ENCODE peak calls at places on chromosomes 12 and 14, in four cellular contexts. S is Panc1, B is K562, G is HepG2. I is an unnamed sample.

GRCh38 chr12:94792690-94793089 is 142.3 kb upstream of the TMCC3 start:
- DNase-seq in S (no peak), B (no peak), G (no peak), I (no peak)

GRCh38 chr14:99036594-99037293 is 235.3 kb downstream of the BCL11B start:
- DNase-seq in G (no peak), S (no peak), B (no peak), I (no peak)

GRCh38 chr14:53192023-53192422 is 38.9 kb upstream of the DDHD1 start:
- DNase-seq in G (no peak), S (no peak), B (no peak), I (no peak)

GRCh38 chr12:40058721-40059190 is 47.1 kb downstream of the SLC2A13 start:
- DNase-seq in G (no peak), S (no peak), B (no peak), I (no peak)

GRCh38 chr12:131309700-131310099 is 356.0 kb downstream of the ADGRD1 start:
- DNase-seq in B (no peak), S (no peak), G (no peak), I (no peak)

GRCh38 chr12:93441617-93442410 is at the start of gene UBE2N:
- DNase-seq in G (peak; percentile 91), S (peak; percentile 46), B (peak; percentile 97), I (peak; percentile 88)

GRCh38 chr14:90348270-90348669 is 16.5 kb upstream of the NRDE2 start:
- DNase-seq in B (no peak), S (no peak), G (no peak), I (no peak)

GRCh38 chr14:52179151-52179790 is 88.2 kb upstream of the PTGDR start:
- DNase-seq in S (no peak), B (no peak), G (no peak), I (no peak)

GRCh38 chr12:110039085-110039807 is 9.1 kb downstream of the C12orf76 start:
- DNase-seq in B (peak; percentile 28), G (peak; percentile 99), S (peak; percentile 93), I (no peak)

GRCh38 chr12:51865757-51866270 is 17.3 kb upstream of the FIGNL2 start:
- DNase-seq in B (no peak), S (no peak), G (no peak), I (no peak)

GRCh38 chr12:109796057-109796456 is 37.1 kb downstream of the TRPV4 start:
- DNase-seq in B (no peak), S (no peak), G (no peak), I (no peak)

GRCh38 chr12:3520711-3521110 is 29.7 kb downstream of the PRMT8 start:
- DNase-seq in B (no peak), S (no peak), G (no peak), I (no peak)

GRCh38 chr12:48023386-48023785 is 19.1 kb upstream of the COL2A1 start:
- DNase-seq in S (no peak), G (no peak), B (no peak), I (no peak)

GRCh38 chr14:89640141-89640540 is 223.1 kb upstream of the FOXN3 start:
- DNase-seq in B (no peak), G (no peak), S (no peak), I (no peak)

GRCh38 chr14:99273724-99274345 is 1.8 kb upstream of the BCL11B start:
- DNase-seq in S (no peak), G (peak; percentile 14), B (no peak), I (no peak)

GRCh38 chr14:94423465-94424056 is 29.0 kb downstream of the SERPINA11 start:
- DNase-seq in B (peak; percentile 65), S (peak; percentile 10), G (peak; percentile 80), I (peak; percentile 75)

GRCh38 chr12:68591716-68592437 is 18.8 kb upstream of the RAP1B start:
- DNase-seq in B (no peak), G (no peak), S (no peak), I (no peak)

GRCh38 chr12:129550353-129550752 is 353.5 kb downstream of the TMEM132D start:
- DNase-seq in S (no peak), B (no peak), G (no peak), I (no peak)

GRCh38 chr12:96352161-96352835 is 47.9 kb downstream of the CDK17 start:
- DNase-seq in S (no peak), G (no peak), B (no peak), I (no peak)

DNA sequence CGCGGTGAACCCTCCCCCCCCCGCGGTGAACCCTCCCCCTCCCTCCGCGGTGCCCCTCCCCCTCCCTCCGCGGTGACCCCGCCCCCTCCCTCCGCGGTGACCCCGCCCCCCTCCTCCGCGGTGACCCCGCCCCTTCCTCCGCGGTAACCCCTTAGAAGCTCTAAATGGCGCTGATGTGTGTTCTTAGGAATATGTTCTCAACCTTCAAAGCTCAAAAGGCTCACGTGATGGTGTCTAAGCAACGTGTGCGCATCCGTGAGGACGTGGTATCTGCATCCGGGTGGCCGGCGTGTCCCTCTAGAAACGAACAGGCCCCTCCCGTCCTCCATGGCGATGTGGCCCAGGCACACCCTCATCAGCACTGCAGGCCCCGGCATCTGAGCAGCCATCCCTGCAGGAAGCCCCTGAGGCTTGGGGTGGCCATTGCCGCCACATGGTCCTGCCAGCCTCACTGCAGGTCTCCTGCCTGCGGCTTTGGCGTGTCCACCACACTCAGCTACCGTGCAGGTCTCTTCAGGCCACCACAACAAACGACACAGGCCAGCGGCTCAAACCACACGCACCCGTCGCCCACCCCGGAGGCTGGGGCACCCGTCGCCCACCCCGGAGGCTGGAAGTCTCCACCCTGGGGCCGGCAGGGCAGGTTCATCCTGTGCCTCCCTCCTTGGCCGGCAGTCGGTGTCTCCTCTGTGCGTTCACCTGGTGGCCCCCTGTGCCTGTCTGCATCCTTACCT is 14.5 kb upstream of the FBRSL1 start:
- DNase-seq in G (no peak), B (no peak), S (no peak), I (no peak)
- TF ChIP-seq TCF7L2 in G (no peak), B (no peak), S (peak; percentile 58), I (no peak)

DNA sequence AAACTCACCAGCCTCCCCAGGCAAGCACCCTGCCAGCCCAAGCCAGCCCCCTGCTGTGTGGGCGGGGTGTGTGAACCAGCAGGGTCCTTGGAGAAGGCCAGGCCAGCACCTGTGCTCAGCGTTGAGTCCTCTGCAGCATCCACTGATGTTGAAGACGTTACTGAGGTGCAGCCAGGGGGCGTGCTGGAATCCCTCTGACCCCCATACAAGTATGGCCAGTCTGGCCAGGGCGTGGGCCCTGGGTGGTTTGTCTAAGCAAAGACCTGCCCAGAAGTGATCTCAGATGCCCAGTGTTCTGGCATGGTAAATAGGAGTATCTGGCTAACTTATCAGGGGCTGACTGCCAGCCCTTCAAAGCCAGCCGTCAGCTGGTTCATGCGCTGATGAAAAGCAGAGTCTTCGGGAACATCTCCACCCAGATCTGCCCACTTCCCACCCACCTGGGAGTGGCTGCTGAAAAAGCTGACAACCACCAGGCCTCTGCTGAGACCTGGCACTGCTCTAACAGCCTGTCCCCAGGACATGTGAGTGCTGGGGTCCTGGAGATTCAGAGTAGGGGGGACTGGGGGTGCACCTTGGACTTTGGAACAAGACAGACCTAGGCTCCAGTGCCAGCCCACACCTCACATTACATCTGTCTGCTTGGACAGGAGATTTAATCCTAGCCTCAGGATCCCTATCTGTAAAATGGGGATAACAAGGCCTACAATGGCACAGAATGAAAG is 41.1 kb downstream of the ACTN1 start:
- DNase-seq in B (peak; percentile 11), S (no peak), G (no peak), I (no peak)
- TF ChIP-seq TCF7L2 in B (no peak), S (peak; percentile 44), G (no peak), I (no peak)

GRCh38 chr12:89138048-89138852 is 214.1 kb downstream of the DUSP6 start:
- DNase-seq in B (no peak), G (no peak), S (no peak), I (no peak)
- TF ChIP-seq TCF7L2 in B (no peak), G (no peak), S (no peak), I (no peak)

DNA sequence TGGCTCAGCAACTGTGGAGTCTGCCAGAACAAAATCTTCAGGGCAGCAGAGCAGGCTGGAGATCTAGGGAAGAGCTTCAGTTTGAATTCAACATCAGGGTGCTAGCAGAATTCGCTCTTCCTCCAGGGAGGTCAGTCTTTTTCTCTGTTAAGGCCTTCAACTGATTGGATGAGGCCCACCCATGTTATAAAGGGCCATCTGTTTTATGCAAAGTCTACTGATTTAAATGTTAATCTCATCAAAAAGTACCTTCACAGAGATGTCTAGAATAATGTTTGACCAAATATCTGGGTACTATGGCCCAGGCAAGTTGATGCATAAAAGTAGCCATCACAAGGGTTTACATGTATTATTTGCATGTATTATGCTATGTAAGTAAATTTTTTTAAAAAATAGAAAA is 378.4 kb downstream of the BTG1 start:
- DNase-seq in S (no peak), B (no peak), G (no peak), I (no peak)
- TF ChIP-seq TCF7L2 in S (no peak), B (no peak), G (no peak), I (no peak)

I was measured in HCT116.